ENCODE peak calls at places on chromosomes 3 and 15, in eight cellular contexts. One of them, this sample, is unnamed.

GRCh38 chr15:51727141-51727897 is 10.1 kb downstream of the LYSMD2 start:
- DNase-seq in psoas muscle: no peak
- DNase-seq in A549: peak; percentile 34
- DNase-seq in cardiac muscle cell: peak; percentile 21
- DNase-seq in CD4-positive, CD25-positive, alpha-beta regulatory T cell: no peak
- DNase-seq in esophagus muscularis mucosa: no peak
- DNase-seq in endodermal cell: no peak
- DNase-seq in HepG2: peak; percentile 11
- DNase-seq in this sample: no peak

GRCh38 chr15:100131321-100132224 is 210.2 kb downstream of the ADAMTS17 start:
- DNase-seq in psoas muscle: no peak
- DNase-seq in A549: peak; percentile 69
- DNase-seq in cardiac muscle cell: peak; percentile 75
- DNase-seq in CD4-positive, CD25-positive, alpha-beta regulatory T cell: peak; percentile 27
- DNase-seq in esophagus muscularis mucosa: no peak
- DNase-seq in endodermal cell: peak; percentile 80
- DNase-seq in HepG2: peak; percentile 61
- DNase-seq in this sample: peak; percentile 89

GRCh38 chr3:148697311-148698189 is at the start of gene AGTR1:
- DNase-seq in psoas muscle: peak; percentile 79
- DNase-seq in A549: peak; percentile 28
- DNase-seq in cardiac muscle cell: peak; percentile 50
- DNase-seq in CD4-positive, CD25-positive, alpha-beta regulatory T cell: no peak
- DNase-seq in esophagus muscularis mucosa: no peak
- DNase-seq in endodermal cell: peak; percentile 94
- DNase-seq in HepG2: no peak
- DNase-seq in this sample: peak; percentile 86

GRCh38 chr15:100831466-100831865 is 48.2 kb upstream of the ALDH1A3 start:
- DNase-seq in psoas muscle: no peak
- DNase-seq in A549: no peak
- DNase-seq in cardiac muscle cell: no peak
- DNase-seq in CD4-positive, CD25-positive, alpha-beta regulatory T cell: no peak
- DNase-seq in esophagus muscularis mucosa: no peak
- DNase-seq in endodermal cell: no peak
- DNase-seq in HepG2: no peak
- DNase-seq in this sample: no peak

GRCh38 chr3:139677341-139678155 is at the start of gene NMNAT3:
- DNase-seq in psoas muscle: peak; percentile 84
- DNase-seq in A549: peak; percentile 47
- DNase-seq in cardiac muscle cell: peak; percentile 67
- DNase-seq in CD4-positive, CD25-positive, alpha-beta regulatory T cell: peak; percentile 85
- DNase-seq in esophagus muscularis mucosa: peak; percentile 94
- DNase-seq in endodermal cell: peak; percentile 98
- DNase-seq in HepG2: peak; percentile 77
- DNase-seq in this sample: peak; percentile 96

GRCh38 chr15:57323806-57324589 is 52.3 kb upstream of the CGNL1 start:
- DNase-seq in psoas muscle: no peak
- DNase-seq in A549: peak; percentile 96
- DNase-seq in cardiac muscle cell: no peak
- DNase-seq in CD4-positive, CD25-positive, alpha-beta regulatory T cell: peak; percentile 46
- DNase-seq in esophagus muscularis mucosa: no peak
- DNase-seq in endodermal cell: peak; percentile 87
- DNase-seq in HepG2: no peak
- DNase-seq in this sample: peak; percentile 46

GRCh38 chr15:33716025-33716424 is 252.3 kb upstream of the CHRM5 start:
- DNase-seq in psoas muscle: no peak
- DNase-seq in A549: no peak
- DNase-seq in cardiac muscle cell: no peak
- DNase-seq in CD4-positive, CD25-positive, alpha-beta regulatory T cell: no peak
- DNase-seq in esophagus muscularis mucosa: no peak
- DNase-seq in endodermal cell: no peak
- DNase-seq in HepG2: no peak
- DNase-seq in this sample: no peak

GRCh38 chr3:173586176-173586575 is 188.6 kb downstream of the NLGN1 start:
- DNase-seq in psoas muscle: no peak
- DNase-seq in A549: no peak
- DNase-seq in cardiac muscle cell: no peak
- DNase-seq in CD4-positive, CD25-positive, alpha-beta regulatory T cell: no peak
- DNase-seq in esophagus muscularis mucosa: no peak
- DNase-seq in endodermal cell: no peak
- DNase-seq in HepG2: no peak
- DNase-seq in this sample: no peak

GRCh38 chr3:136311971-136312370 is 61.8 kb downstream of the PCCB start:
- DNase-seq in psoas muscle: no peak
- DNase-seq in A549: no peak
- DNase-seq in cardiac muscle cell: peak; percentile 16
- DNase-seq in CD4-positive, CD25-positive, alpha-beta regulatory T cell: no peak
- DNase-seq in esophagus muscularis mucosa: no peak
- DNase-seq in endodermal cell: no peak
- DNase-seq in HepG2: no peak
- DNase-seq in this sample: no peak

GRCh38 chr3:101988591-101988990 is 139.3 kb downstream of the NFKBIZ start:
- DNase-seq in psoas muscle: no peak
- DNase-seq in A549: no peak
- DNase-seq in cardiac muscle cell: no peak
- DNase-seq in CD4-positive, CD25-positive, alpha-beta regulatory T cell: peak; percentile 40
- DNase-seq in esophagus muscularis mucosa: no peak
- DNase-seq in endodermal cell: no peak
- DNase-seq in HepG2: no peak
- DNase-seq in this sample: no peak

GRCh38 chr3:179943097-179943880 is 93.4 kb downstream of the PEX5L start:
- DNase-seq in psoas muscle: no peak
- DNase-seq in A549: no peak
- DNase-seq in cardiac muscle cell: no peak
- DNase-seq in CD4-positive, CD25-positive, alpha-beta regulatory T cell: no peak
- DNase-seq in esophagus muscularis mucosa: no peak
- DNase-seq in endodermal cell: no peak
- DNase-seq in HepG2: no peak
- DNase-seq in this sample: no peak

GRCh38 chr3:126360046-126360713 is 3.0 kb upstream of the KLF15 start:
- DNase-seq in psoas muscle: no peak
- DNase-seq in A549: no peak
- DNase-seq in cardiac muscle cell: no peak
- DNase-seq in CD4-positive, CD25-positive, alpha-beta regulatory T cell: no peak
- DNase-seq in esophagus muscularis mucosa: no peak
- DNase-seq in endodermal cell: no peak
- DNase-seq in HepG2: no peak
- DNase-seq in this sample: no peak

GRCh38 chr3:123394391-123395022 is 54.4 kb downstream of the ADCY5 start:
- DNase-seq in psoas muscle: no peak
- DNase-seq in A549: no peak
- DNase-seq in cardiac muscle cell: no peak
- DNase-seq in CD4-positive, CD25-positive, alpha-beta regulatory T cell: no peak
- DNase-seq in esophagus muscularis mucosa: no peak
- DNase-seq in endodermal cell: no peak
- DNase-seq in HepG2: no peak
- DNase-seq in this sample: peak; percentile 80

GRCh38 chr3:53072653-53073552 is 27.0 kb upstream of the SFMBT1 start:
- DNase-seq in psoas muscle: peak; percentile 85
- DNase-seq in A549: peak; percentile 60
- DNase-seq in cardiac muscle cell: peak; percentile 82
- DNase-seq in CD4-positive, CD25-positive, alpha-beta regulatory T cell: peak; percentile 94
- DNase-seq in esophagus muscularis mucosa: peak; percentile 95
- DNase-seq in endodermal cell: peak; percentile 99
- DNase-seq in HepG2: peak; percentile 81
- DNase-seq in this sample: peak; percentile 83

GRCh38 chr3:52704611-52705437 is 767 bp downstream of the GLT8D1 start:
- DNase-seq in psoas muscle: no peak
- DNase-seq in A549: peak; percentile 21
- DNase-seq in cardiac muscle cell: peak; percentile 26
- DNase-seq in CD4-positive, CD25-positive, alpha-beta regulatory T cell: peak; percentile 32
- DNase-seq in esophagus muscularis mucosa: no peak
- DNase-seq in endodermal cell: peak; percentile 51
- DNase-seq in HepG2: peak; percentile 95
- DNase-seq in this sample: peak; percentile 36

GRCh38 chr3:14324224-14324944 is 78.0 kb upstream of the SLC6A6 start:
- DNase-seq in psoas muscle: peak; percentile 68
- DNase-seq in A549: no peak
- DNase-seq in cardiac muscle cell: no peak
- DNase-seq in CD4-positive, CD25-positive, alpha-beta regulatory T cell: no peak
- DNase-seq in esophagus muscularis mucosa: no peak
- DNase-seq in endodermal cell: peak; percentile 85
- DNase-seq in HepG2: no peak
- DNase-seq in this sample: no peak

GRCh38 chr3:67653425-67654098 is 850 bp downstream of the SUCLG2 start:
- DNase-seq in psoas muscle: no peak
- DNase-seq in A549: no peak
- DNase-seq in cardiac muscle cell: no peak
- DNase-seq in CD4-positive, CD25-positive, alpha-beta regulatory T cell: no peak
- DNase-seq in esophagus muscularis mucosa: no peak
- DNase-seq in endodermal cell: no peak
- DNase-seq in HepG2: peak; percentile 54
- DNase-seq in this sample: peak; percentile 27

GRCh38 chr3:38614091-38614490 is 35.4 kb downstream of the SCN5A start:
- DNase-seq in psoas muscle: no peak
- DNase-seq in A549: no peak
- DNase-seq in cardiac muscle cell: no peak
- DNase-seq in CD4-positive, CD25-positive, alpha-beta regulatory T cell: no peak
- DNase-seq in esophagus muscularis mucosa: no peak
- DNase-seq in endodermal cell: no peak
- DNase-seq in HepG2: no peak
- DNase-seq in this sample: no peak

GRCh38 chr15:42153874-42154575 is 2.4 kb downstream of the PLA2G4F start:
- DNase-seq in psoas muscle: no peak
- DNase-seq in A549: no peak
- DNase-seq in cardiac muscle cell: no peak
- DNase-seq in CD4-positive, CD25-positive, alpha-beta regulatory T cell: no peak
- DNase-seq in esophagus muscularis mucosa: no peak
- DNase-seq in endodermal cell: no peak
- DNase-seq in HepG2: no peak
- DNase-seq in this sample: no peak

GRCh38 chr15:34588046-34588674 is 4.7 kb upstream of the GOLGA8B start:
- DNase-seq in psoas muscle: peak; percentile 30
- DNase-seq in A549: peak; percentile 71
- DNase-seq in cardiac muscle cell: peak; percentile 86
- DNase-seq in CD4-positive, CD25-positive, alpha-beta regulatory T cell: peak; percentile 80
- DNase-seq in esophagus muscularis mucosa: no peak
- DNase-seq in endodermal cell: peak; percentile 82
- DNase-seq in HepG2: peak; percentile 80
- DNase-seq in this sample: peak; percentile 56

GRCh38 chr15:58340176-58340575 is 91.6 kb upstream of the LIPC start:
- DNase-seq in psoas muscle: no peak
- DNase-seq in A549: no peak
- DNase-seq in cardiac muscle cell: no peak
- DNase-seq in CD4-positive, CD25-positive, alpha-beta regulatory T cell: no peak
- DNase-seq in esophagus muscularis mucosa: no peak
- DNase-seq in endodermal cell: no peak
- DNase-seq in HepG2: no peak
- DNase-seq in this sample: no peak

GRCh38 chr3:107458871-107459270 is 63.9 kb upstream of the BBX start:
- DNase-seq in psoas muscle: no peak
- DNase-seq in A549: no peak
- DNase-seq in cardiac muscle cell: peak; percentile 60
- DNase-seq in CD4-positive, CD25-positive, alpha-beta regulatory T cell: no peak
- DNase-seq in esophagus muscularis mucosa: no peak
- DNase-seq in endodermal cell: no peak
- DNase-seq in HepG2: no peak
- DNase-seq in this sample: no peak

GRCh38 chr3:36381311-36381956 is 1.1 kb downstream of the STAC start:
- DNase-seq in psoas muscle: no peak
- DNase-seq in A549: no peak
- DNase-seq in cardiac muscle cell: no peak
- DNase-seq in CD4-positive, CD25-positive, alpha-beta regulatory T cell: no peak
- DNase-seq in esophagus muscularis mucosa: peak; percentile 77
- DNase-seq in endodermal cell: peak; percentile 58
- DNase-seq in HepG2: no peak
- DNase-seq in this sample: no peak

GRCh38 chr3:194166682-194167479 is 30.9 kb downstream of the HES1 start:
- DNase-seq in psoas muscle: no peak
- DNase-seq in A549: no peak
- DNase-seq in cardiac muscle cell: peak; percentile 73
- DNase-seq in CD4-positive, CD25-positive, alpha-beta regulatory T cell: no peak
- DNase-seq in esophagus muscularis mucosa: no peak
- DNase-seq in endodermal cell: no peak
- DNase-seq in HepG2: no peak
- DNase-seq in this sample: peak; percentile 85
- H3K27ac ChIP-seq in psoas muscle: no peak overlapping the region
- H3K27ac ChIP-seq in A549: no peak overlapping the region
- H3K27ac ChIP-seq in cardiac muscle cell: no peak overlapping the region
- H3K27ac ChIP-seq in CD4-positive, CD25-positive, alpha-beta regulatory T cell: no peak overlapping the region
- H3K27ac ChIP-seq in esophagus muscularis mucosa: no peak overlapping the region
- H3K27ac ChIP-seq in endodermal cell: no peak overlapping the region
- H3K27ac ChIP-seq in HepG2: no peak overlapping the region
- H3K27ac ChIP-seq in this sample: no peak overlapping the region

GRCh38 chr3:171173732-171174131 is 147.2 kb upstream of the SLC2A2 start:
- DNase-seq in psoas muscle: no peak
- DNase-seq in A549: no peak
- DNase-seq in cardiac muscle cell: no peak
- DNase-seq in CD4-positive, CD25-positive, alpha-beta regulatory T cell: no peak
- DNase-seq in esophagus muscularis mucosa: no peak
- DNase-seq in endodermal cell: peak; percentile 54
- DNase-seq in HepG2: no peak
- DNase-seq in this sample: peak; percentile 63

GRCh38 chr3:171177553-171177952 is 151.0 kb upstream of the SLC2A2 start:
- DNase-seq in psoas muscle: no peak
- DNase-seq in A549: no peak
- DNase-seq in cardiac muscle cell: no peak
- DNase-seq in CD4-positive, CD25-positive, alpha-beta regulatory T cell: no peak
- DNase-seq in esophagus muscularis mucosa: no peak
- DNase-seq in endodermal cell: no peak
- DNase-seq in HepG2: no peak
- DNase-seq in this sample: no peak

GRCh38 chr3:171177056-171177455 is 150.5 kb upstream of the SLC2A2 start:
- DNase-seq in psoas muscle: no peak
- DNase-seq in A549: no peak
- DNase-seq in cardiac muscle cell: no peak
- DNase-seq in CD4-positive, CD25-positive, alpha-beta regulatory T cell: no peak
- DNase-seq in esophagus muscularis mucosa: peak; percentile 62
- DNase-seq in endodermal cell: no peak
- DNase-seq in HepG2: no peak
- DNase-seq in this sample: no peak

GRCh38 chr3:171176244-171176925 is 149.9 kb upstream of the SLC2A2 start:
- DNase-seq in psoas muscle: no peak
- DNase-seq in A549: no peak
- DNase-seq in cardiac muscle cell: no peak
- DNase-seq in CD4-positive, CD25-positive, alpha-beta regulatory T cell: no peak
- DNase-seq in esophagus muscularis mucosa: peak; percentile 45
- DNase-seq in endodermal cell: no peak
- DNase-seq in HepG2: no peak
- DNase-seq in this sample: no peak

GRCh38 chr3:171175840-171176239 is 149.3 kb upstream of the SLC2A2 start:
- DNase-seq in psoas muscle: no peak
- DNase-seq in A549: no peak
- DNase-seq in cardiac muscle cell: no peak
- DNase-seq in CD4-positive, CD25-positive, alpha-beta regulatory T cell: no peak
- DNase-seq in esophagus muscularis mucosa: no peak
- DNase-seq in endodermal cell: no peak
- DNase-seq in HepG2: no peak
- DNase-seq in this sample: no peak
- H3K4me3 ChIP-seq in psoas muscle: peak overlapping the region; percentile 56
- H3K4me3 ChIP-seq in A549: no peak overlapping the region
- H3K4me3 ChIP-seq in cardiac muscle cell: no peak overlapping the region
- H3K4me3 ChIP-seq in CD4-positive, CD25-positive, alpha-beta regulatory T cell: no peak overlapping the region
- H3K4me3 ChIP-seq in esophagus muscularis mucosa: peak overlapping the region; percentile 38
- H3K4me3 ChIP-seq in endodermal cell: no peak overlapping the region
- H3K4me3 ChIP-seq in HepG2: no peak overlapping the region
- H3K4me3 ChIP-seq in this sample: peak overlapping the region; percentile 18

GRCh38 chr15:70002897-70003296 is 94.8 kb downstream of the TLE3 start:
- DNase-seq in psoas muscle: no peak
- DNase-seq in A549: no peak
- DNase-seq in cardiac muscle cell: no peak
- DNase-seq in CD4-positive, CD25-positive, alpha-beta regulatory T cell: no peak
- DNase-seq in esophagus muscularis mucosa: no peak
- DNase-seq in endodermal cell: no peak
- DNase-seq in HepG2: no peak
- DNase-seq in this sample: no peak
- H3K4me1 ChIP-seq in psoas muscle: no peaks in the 10 kb centered on the region
- H3K4me1 ChIP-seq in A549: peaks cover 3% of the 10 kb centered on the region
- H3K4me1 ChIP-seq in cardiac muscle cell: no peaks in the 10 kb centered on the region
- H3K4me1 ChIP-seq in CD4-positive, CD25-positive, alpha-beta regulatory T cell: no peaks in the 10 kb centered on the region
- H3K4me1 ChIP-seq in esophagus muscularis mucosa: no peaks in the 10 kb centered on the region
- H3K4me1 ChIP-seq in endodermal cell: no peaks in the 10 kb centered on the region
- H3K4me1 ChIP-seq in HepG2: no peaks in the 10 kb centered on the region
- H3K4me1 ChIP-seq in this sample: no peaks in the 10 kb centered on the region

GRCh38 chr3:194930439-194931204 is 244.9 kb downstream of the FAM43A start:
- DNase-seq in psoas muscle: peak; percentile 54
- DNase-seq in A549: no peak
- DNase-seq in cardiac muscle cell: peak; percentile 88
- DNase-seq in CD4-positive, CD25-positive, alpha-beta regulatory T cell: no peak
- DNase-seq in esophagus muscularis mucosa: peak; percentile 90
- DNase-seq in endodermal cell: no peak
- DNase-seq in HepG2: peak; percentile 31
- DNase-seq in this sample: peak; percentile 69
- H3K27ac ChIP-seq in psoas muscle: peak overlapping the region; percentile 51
- H3K27ac ChIP-seq in A549: no peak overlapping the region
- H3K27ac ChIP-seq in cardiac muscle cell: peak overlapping the region; percentile 27
- H3K27ac ChIP-seq in CD4-positive, CD25-positive, alpha-beta regulatory T cell: no peak overlapping the region
- H3K27ac ChIP-seq in esophagus muscularis mucosa: peak overlapping the region; percentile 61
- H3K27ac ChIP-seq in endodermal cell: peak overlapping the region; percentile 32
- H3K27ac ChIP-seq in HepG2: no peak overlapping the region
- H3K27ac ChIP-seq in this sample: peak overlapping the region; percentile 93

This sample was measured in right cardiac atrium.